ENCODE peak calls at places on chromosome 16, in five cellular contexts. One of them, this sample, is unnamed.

GRCh38 chr16:76899767-76900166 is 291.2 kb upstream of the MON1B start:
- DNase-seq in fibroblast of lung: no peak
- DNase-seq in neural progenitor cell: no peak
- DNase-seq in lung: no peak
- DNase-seq in caudate nucleus: no peak
- DNase-seq in this sample: no peak

GRCh38 chr16:8686031-8686621 is 11.7 kb downstream of the ABAT start:
- DNase-seq in fibroblast of lung: no peak
- DNase-seq in neural progenitor cell: peak
- DNase-seq in lung: no peak
- DNase-seq in caudate nucleus: no peak
- DNase-seq in this sample: peak

GRCh38 chr16:27805828-27806351 is 255.9 kb downstream of the KATNIP start:
- DNase-seq in fibroblast of lung: no peak
- DNase-seq in neural progenitor cell: no peak
- DNase-seq in lung: no peak
- DNase-seq in caudate nucleus: no peak
- DNase-seq in this sample: no peak

GRCh38 chr16:64234200-64234599 is 887.7 kb downstream of the CDH11 start:
- DNase-seq in fibroblast of lung: no peak
- DNase-seq in neural progenitor cell: no peak
- DNase-seq in lung: no peak
- DNase-seq in caudate nucleus: no peak
- DNase-seq in this sample: no peak

GRCh38 chr16:82782715-82783251 is 156.0 kb downstream of the CDH13 start:
- DNase-seq in fibroblast of lung: no peak
- DNase-seq in neural progenitor cell: peak
- DNase-seq in lung: no peak
- DNase-seq in caudate nucleus: no peak
- DNase-seq in this sample: no peak

GRCh38 chr16:50724237-50724747 is 17.6 kb upstream of the CYLD start:
- DNase-seq in fibroblast of lung: no peak
- DNase-seq in neural progenitor cell: no peak
- DNase-seq in lung: no peak
- DNase-seq in caudate nucleus: no peak
- DNase-seq in this sample: no peak

GRCh38 chr16:48188449-48189102 is 32.8 kb upstream of the ABCC12 start:
- DNase-seq in fibroblast of lung: no peak
- DNase-seq in neural progenitor cell: no peak
- DNase-seq in lung: no peak
- DNase-seq in caudate nucleus: no peak
- DNase-seq in this sample: no peak

GRCh38 chr16:24776486-24777220 is 47.2 kb downstream of the TNRC6A start:
- DNase-seq in fibroblast of lung: peak
- DNase-seq in neural progenitor cell: no peak
- DNase-seq in lung: no peak
- DNase-seq in caudate nucleus: no peak
- DNase-seq in this sample: no peak

GRCh38 chr16:31535737-31536136 is 8.0 kb downstream of the AHSP start:
- DNase-seq in fibroblast of lung: no peak
- DNase-seq in neural progenitor cell: no peak
- DNase-seq in lung: no peak
- DNase-seq in caudate nucleus: no peak
- DNase-seq in this sample: no peak

GRCh38 chr16:1979271-1980025 is 1.8 kb downstream of the NOXO1 start:
- DNase-seq in fibroblast of lung: no peak
- DNase-seq in neural progenitor cell: peak
- DNase-seq in lung: peak
- DNase-seq in caudate nucleus: no peak
- DNase-seq in this sample: no peak

GRCh38 chr16:54403580-54403979 is 117.0 kb upstream of the IRX3 start:
- DNase-seq in fibroblast of lung: no peak
- DNase-seq in neural progenitor cell: no peak
- DNase-seq in lung: no peak
- DNase-seq in caudate nucleus: no peak
- DNase-seq in this sample: no peak

GRCh38 chr16:24736758-24737157 is 7.3 kb downstream of the TNRC6A start:
- DNase-seq in fibroblast of lung: no peak
- DNase-seq in neural progenitor cell: no peak
- DNase-seq in lung: no peak
- DNase-seq in caudate nucleus: no peak
- DNase-seq in this sample: no peak

GRCh38 chr16:23306199-23307100 is 4.3 kb downstream of the SCNN1B start:
- DNase-seq in fibroblast of lung: no peak
- DNase-seq in neural progenitor cell: no peak
- DNase-seq in lung: no peak
- DNase-seq in caudate nucleus: no peak
- DNase-seq in this sample: no peak

GRCh38 chr16:18969050-18969854 is 14.5 kb upstream of the TMC7 start:
- DNase-seq in fibroblast of lung: peak
- DNase-seq in neural progenitor cell: peak
- DNase-seq in lung: peak
- DNase-seq in caudate nucleus: peak
- DNase-seq in this sample: peak

GRCh38 chr16:22313141-22313781 is 16.1 kb downstream of the POLR3E start:
- DNase-seq in fibroblast of lung: no peak
- DNase-seq in neural progenitor cell: peak
- DNase-seq in lung: no peak
- DNase-seq in caudate nucleus: no peak
- DNase-seq in this sample: no peak

GRCh38 chr16:7866144-7866543 is 533.5 kb downstream of the RBFOX1 start:
- DNase-seq in fibroblast of lung: no peak
- DNase-seq in neural progenitor cell: no peak
- DNase-seq in lung: no peak
- DNase-seq in caudate nucleus: no peak
- DNase-seq in this sample: no peak

GRCh38 chr16:19582050-19582784 is 26.7 kb downstream of the VPS35L start:
- DNase-seq in fibroblast of lung: no peak
- DNase-seq in neural progenitor cell: no peak
- DNase-seq in lung: no peak
- DNase-seq in caudate nucleus: no peak
- DNase-seq in this sample: no peak

GRCh38 chr16:88667496-88667895 is 4.6 kb upstream of the MVD start:
- DNase-seq in fibroblast of lung: no peak
- DNase-seq in neural progenitor cell: peak
- DNase-seq in lung: no peak
- DNase-seq in caudate nucleus: no peak
- DNase-seq in this sample: no peak

GRCh38 chr16:27154573-27155521 is 48.5 kb upstream of the KDM8 start:
- DNase-seq in fibroblast of lung: peak
- DNase-seq in neural progenitor cell: peak
- DNase-seq in lung: peak
- DNase-seq in caudate nucleus: peak
- DNase-seq in this sample: peak

GRCh38 chr16:56231-56927 is 2.8 kb downstream of the SNRNP25 start:
- DNase-seq in fibroblast of lung: no peak
- DNase-seq in neural progenitor cell: no peak
- DNase-seq in lung: no peak
- DNase-seq in caudate nucleus: no peak
- DNase-seq in this sample: no peak

GRCh38 chr16:72380283-72380682 is 208.3 kb upstream of the PMFBP1 start:
- DNase-seq in fibroblast of lung: no peak
- DNase-seq in neural progenitor cell: peak
- DNase-seq in lung: no peak
- DNase-seq in caudate nucleus: no peak
- DNase-seq in this sample: no peak

GRCh38 chr16:15976225-15976812 is 26.9 kb downstream of the ABCC1 start:
- DNase-seq in fibroblast of lung: no peak
- DNase-seq in neural progenitor cell: no peak
- DNase-seq in lung: no peak
- DNase-seq in caudate nucleus: no peak
- DNase-seq in this sample: no peak

GRCh38 chr16:30659507-30660423 is 1.5 kb downstream of the FBRS start:
- DNase-seq in fibroblast of lung: peak
- DNase-seq in neural progenitor cell: peak
- DNase-seq in lung: no peak
- DNase-seq in caudate nucleus: no peak
- DNase-seq in this sample: peak

GRCh38 chr16:46947900-46948547 is 25.4 kb downstream of the DNAJA2 start:
- DNase-seq in fibroblast of lung: peak
- DNase-seq in neural progenitor cell: peak
- DNase-seq in lung: no peak
- DNase-seq in caudate nucleus: no peak
- DNase-seq in this sample: no peak

GRCh38 chr16:1998852-1999801 is 9.4 kb downstream of the SYNGR3 start:
- DNase-seq in fibroblast of lung: no peak
- DNase-seq in neural progenitor cell: no peak
- DNase-seq in lung: no peak
- DNase-seq in caudate nucleus: no peak
- DNase-seq in this sample: no peak

GRCh38 chr16:50814541-50814940 is 72.7 kb downstream of the CYLD start:
- DNase-seq in fibroblast of lung: no peak
- DNase-seq in neural progenitor cell: no peak
- DNase-seq in lung: no peak
- DNase-seq in caudate nucleus: no peak
- DNase-seq in this sample: no peak

GRCh38 chr16:12317121-12317810 is 340.7 kb downstream of the SNX29 start:
- DNase-seq in fibroblast of lung: no peak
- DNase-seq in neural progenitor cell: no peak
- DNase-seq in lung: no peak
- DNase-seq in caudate nucleus: no peak
- DNase-seq in this sample: no peak
- H3K27ac ChIP-seq in fibroblast of lung: no peak
- H3K27ac ChIP-seq in neural progenitor cell: no peak
- H3K27ac ChIP-seq in lung: no peak
- H3K27ac ChIP-seq in caudate nucleus: no peak
- H3K27ac ChIP-seq in this sample: no peak

DNA sequence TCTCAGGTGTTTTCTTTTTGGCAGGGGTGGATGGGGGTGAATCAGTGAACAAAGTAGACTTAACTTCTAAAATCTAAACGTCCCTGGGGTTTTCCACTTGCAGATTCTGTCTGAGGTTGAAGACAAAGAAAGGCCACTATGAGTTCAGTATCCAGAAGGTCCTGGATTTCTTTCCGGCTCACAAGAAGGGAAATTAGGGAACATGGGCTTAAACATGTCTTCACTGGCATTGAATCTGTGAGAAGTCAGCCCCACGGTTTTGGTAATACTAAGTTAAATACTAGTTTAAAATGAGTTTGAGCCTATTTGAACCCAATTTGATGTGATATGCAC is 67.8 kb downstream of the CMC2 start:
- DNase-seq in fibroblast of lung: no peak
- DNase-seq in neural progenitor cell: peak
- DNase-seq in lung: no peak
- DNase-seq in caudate nucleus: no peak
- DNase-seq in this sample: no peak
- H3K27ac ChIP-seq in fibroblast of lung: no peak
- H3K27ac ChIP-seq in neural progenitor cell: peak
- H3K27ac ChIP-seq in lung: no peak
- H3K27ac ChIP-seq in caudate nucleus: no peak
- H3K27ac ChIP-seq in this sample: no peak

GRCh38 chr16:75073551-75074414 is 42.8 kb downstream of the LDHD start:
- DNase-seq in fibroblast of lung: no peak
- DNase-seq in neural progenitor cell: no peak
- DNase-seq in lung: no peak
- DNase-seq in caudate nucleus: no peak
- DNase-seq in this sample: no peak
- H3K27ac ChIP-seq in fibroblast of lung: no peak
- H3K27ac ChIP-seq in neural progenitor cell: no peak
- H3K27ac ChIP-seq in lung: no peak
- H3K27ac ChIP-seq in caudate nucleus: no peak
- H3K27ac ChIP-seq in this sample: no peak

DNA sequence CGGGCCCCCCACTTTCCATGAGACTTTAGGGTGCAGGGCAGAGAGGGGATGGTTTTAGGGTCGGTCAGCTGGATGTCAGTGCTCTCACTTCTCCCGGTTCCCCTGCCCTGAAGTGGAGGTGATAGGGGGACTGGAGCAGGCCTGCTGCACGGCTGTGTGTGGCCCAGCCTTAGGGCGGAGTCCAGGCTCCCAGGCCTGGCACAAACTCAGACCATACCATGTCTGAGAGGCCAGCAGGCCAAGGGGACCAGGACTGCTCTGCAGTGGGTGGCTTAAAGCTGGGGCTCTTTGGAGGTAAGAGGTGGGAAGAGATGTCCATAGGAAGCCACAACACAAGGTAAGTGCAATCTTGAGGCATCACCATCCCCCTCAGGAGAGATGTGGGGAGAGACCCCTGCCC is 8.3 kb downstream of the TFAP4 start:
- DNase-seq in fibroblast of lung: peak
- DNase-seq in neural progenitor cell: no peak
- DNase-seq in lung: no peak
- DNase-seq in caudate nucleus: no peak
- DNase-seq in this sample: no peak
- H3K27ac ChIP-seq in fibroblast of lung: peak
- H3K27ac ChIP-seq in neural progenitor cell: no peak
- H3K27ac ChIP-seq in lung: peak
- H3K27ac ChIP-seq in caudate nucleus: no peak
- H3K27ac ChIP-seq in this sample: no peak

GRCh38 chr16:70593544-70593943 is 52.8 kb upstream of the IL34 start:
- DNase-seq in fibroblast of lung: no peak
- DNase-seq in neural progenitor cell: no peak
- DNase-seq in lung: no peak
- DNase-seq in caudate nucleus: no peak
- DNase-seq in this sample: no peak
- H3K27ac ChIP-seq in fibroblast of lung: no peak
- H3K27ac ChIP-seq in neural progenitor cell: no peak
- H3K27ac ChIP-seq in lung: no peak
- H3K27ac ChIP-seq in caudate nucleus: no peak
- H3K27ac ChIP-seq in this sample: no peak

GRCh38 chr16:56664506-56664905 is 3.4 kb downstream of the MT1G start:
- DNase-seq in fibroblast of lung: no peak
- DNase-seq in neural progenitor cell: no peak
- DNase-seq in lung: no peak
- DNase-seq in caudate nucleus: no peak
- DNase-seq in this sample: no peak
- H3K27ac ChIP-seq in fibroblast of lung: no peak
- H3K27ac ChIP-seq in neural progenitor cell: no peak
- H3K27ac ChIP-seq in lung: no peak
- H3K27ac ChIP-seq in caudate nucleus: no peak
- H3K27ac ChIP-seq in this sample: no peak

This sample was measured in substantia nigra.